ENCODE peak calls at places on chromosomes 12 and 14, in five cellular contexts. K is fibroblast of villous mesenchyme, L is neural progenitor cell, W is dorsolateral prefrontal cortex, E is breast epithelium. U is an unnamed sample.

GRCh38 chr14:32102152-32102787 is 25.2 kb downstream of the ARHGAP5 start:
- DNase-seq in K (no peak), L (no peak), W (no peak), E (no peak), U (no peak)

GRCh38 chr14:24095196-24096068 is 1.3 kb downstream of the PCK2 start:
- DNase-seq in K (peak), L (peak), W (no peak), E (no peak), U (no peak)

GRCh38 chr12:70043490-70044138 is 199.6 kb upstream of the CNOT2 start:
- DNase-seq in K (no peak), L (no peak), W (no peak), E (no peak), U (no peak)

GRCh38 chr12:5335059-5335458 is 96.8 kb upstream of the NTF3 start:
- DNase-seq in K (no peak), L (no peak), W (no peak), E (no peak), U (no peak)

GRCh38 chr12:89103831-89104230 is 248.5 kb downstream of the DUSP6 start:
- DNase-seq in K (no peak), L (no peak), W (no peak), E (no peak), U (no peak)

GRCh38 chr12:69105101-69105613 is 134.2 kb upstream of the CPSF6 start:
- DNase-seq in K (no peak), L (peak), W (no peak), E (no peak), U (no peak)

GRCh38 chr14:67665886-67666285 is 8.5 kb downstream of the VTI1B start:
- DNase-seq in K (peak), L (no peak), W (no peak), E (no peak), U (no peak)

GRCh38 chr12:124745468-124745890 is 118.2 kb downstream of the SCARB1 start:
- DNase-seq in K (no peak), L (no peak), W (no peak), E (no peak), U (no peak)

GRCh38 chr14:75333523-75334190 is 55.0 kb downstream of the FOS start:
- DNase-seq in K (no peak), L (no peak), W (no peak), E (no peak), U (no peak)

GRCh38 chr12:28629691-28630090 is 439.4 kb downstream of the CCDC91 start:
- DNase-seq in K (no peak), L (no peak), W (no peak), E (no peak), U (no peak)

GRCh38 chr12:131827961-131828534 is at the start of gene MMP17:
- DNase-seq in K (peak), L (peak), W (peak), E (no peak), U (no peak)

GRCh38 chr12:480831-481230 is 21.1 kb downstream of the B4GALNT3 start:
- DNase-seq in K (no peak), L (no peak), W (peak), E (no peak), U (peak)

DNA sequence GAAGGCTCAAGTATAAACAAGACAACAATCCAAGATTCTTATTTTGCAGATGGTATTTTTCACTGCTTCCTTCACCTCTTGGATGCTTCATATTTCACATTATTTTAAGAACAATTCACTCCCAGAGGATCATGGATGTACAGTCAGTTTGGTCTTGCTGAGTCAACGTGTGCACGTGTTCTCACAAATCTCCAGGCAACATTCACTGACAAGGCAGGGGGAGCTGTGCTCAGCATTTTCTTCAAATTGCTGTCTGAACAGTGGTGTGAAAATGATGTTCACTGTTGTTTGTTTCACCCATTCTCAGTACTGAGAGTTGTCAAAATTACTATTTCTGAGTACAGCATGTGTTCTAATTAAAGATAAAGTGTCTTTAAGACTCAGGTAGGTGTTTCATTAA is 118.3 kb upstream of the SLC38A4 start:
- DNase-seq in K (peak), L (no peak), W (no peak), E (no peak), U (no peak)
- TF ChIP-seq CTCF in K (peak), L (peak), W (no peak), E (no peak), U (no peak)

GRCh38 chr12:7628401-7628961 is 37.2 kb downstream of the APOBEC1 start:
- DNase-seq in K (no peak), L (peak), W (no peak), E (no peak), U (no peak)
- H3K4me3 ChIP-seq in K (peak), L (peak), W (no peak), E (no peak), U (no peak)

DNA sequence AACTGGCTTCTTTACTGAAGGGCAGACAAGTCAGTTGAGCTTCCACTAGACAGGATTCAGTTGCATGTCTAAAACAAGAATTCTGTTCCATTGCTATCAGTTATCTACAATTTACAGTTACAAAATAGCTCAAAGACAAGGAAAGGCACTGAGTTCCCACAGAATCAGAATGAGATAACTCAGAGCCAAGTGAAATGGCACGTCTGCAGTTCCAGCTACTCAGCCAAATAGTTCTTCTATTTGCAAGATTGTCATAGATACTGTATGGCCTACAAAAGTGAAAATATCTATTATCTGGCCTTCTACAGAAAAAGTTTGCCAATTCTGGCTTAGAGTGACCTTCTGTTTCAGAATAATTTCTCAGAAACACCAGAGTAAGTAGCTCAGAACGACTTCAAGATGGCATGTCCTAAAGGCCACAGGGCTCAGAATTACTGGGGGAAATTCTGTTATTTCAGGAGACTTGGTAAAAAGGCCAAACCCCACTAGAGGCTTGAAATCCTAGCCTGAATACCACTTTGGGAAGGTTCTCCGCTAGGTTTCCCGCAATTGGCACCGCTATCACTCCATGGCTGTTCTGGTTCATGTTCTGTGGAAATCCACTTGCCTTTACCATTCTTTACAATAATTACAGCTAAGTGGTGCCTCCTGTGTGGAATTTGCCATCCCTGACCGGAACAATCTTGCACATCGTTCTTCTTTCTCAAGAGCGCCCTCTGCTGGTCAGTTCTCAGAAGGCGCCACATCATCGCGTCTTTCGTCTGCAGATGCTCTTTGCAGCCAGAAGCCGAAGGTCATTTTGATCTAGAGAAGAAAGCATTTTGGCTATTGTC is 10.6 kb upstream of the RTRAF start:
- DNase-seq in K (peak), L (peak), W (peak), E (peak), U (no peak)
- TF ChIP-seq CTCF in K (peak), L (peak), W (peak), E (peak), U (peak)

GRCh38 chr12:78146365-78146772 is 315.7 kb downstream of the NAV3 start:
- DNase-seq in K (peak), L (peak), W (no peak), E (no peak), U (no peak)

GRCh38 chr12:78149459-78149858 is 318.8 kb downstream of the NAV3 start:
- DNase-seq in K (no peak), L (no peak), W (peak), E (no peak), U (no peak)

DNA sequence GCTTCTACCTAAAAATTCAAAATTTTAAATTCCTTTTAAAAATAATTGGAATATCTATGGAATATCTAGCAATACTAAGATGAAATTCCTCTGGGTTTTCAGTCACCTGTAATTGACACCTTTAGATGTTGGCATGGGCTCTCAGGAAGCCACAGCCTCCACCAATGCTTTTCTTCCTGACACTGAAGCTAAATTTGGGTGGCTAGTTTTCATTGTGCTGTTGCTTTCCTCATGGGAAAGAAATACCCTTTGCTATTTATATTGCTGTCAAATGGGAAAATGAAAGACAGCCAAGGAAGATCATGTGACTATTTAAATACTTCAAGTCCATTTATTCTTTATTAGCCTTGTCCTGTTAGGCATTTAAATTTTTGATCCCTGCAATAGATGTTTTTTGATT is 313.0 kb downstream of the NAV3 start:
- DNase-seq in K (no peak), L (no peak), W (no peak), E (no peak), U (no peak)
- H3K4me3 ChIP-seq in K (no peak), L (no peak), W (no peak), E (no peak), U (no peak)

GRCh38 chr14:59017285-59017965 is 171.0 kb upstream of the DAAM1 start:
- DNase-seq in K (peak), L (no peak), W (no peak), E (no peak), U (no peak)

GRCh38 chr14:59018460-59018859 is 170.0 kb upstream of the DAAM1 start:
- DNase-seq in K (no peak), L (no peak), W (no peak), E (no peak), U (no peak)

GRCh38 chr14:59022144-59022543 is 166.3 kb upstream of the DAAM1 start:
- DNase-seq in K (no peak), L (no peak), W (no peak), E (no peak), U (no peak)

GRCh38 chr14:59018978-59019377 is 169.5 kb upstream of the DAAM1 start:
- DNase-seq in K (peak), L (peak), W (no peak), E (no peak), U (no peak)

GRCh38 chr14:59020382-59020781 is 168.1 kb upstream of the DAAM1 start:
- DNase-seq in K (peak), L (peak), W (no peak), E (no peak), U (no peak)
- TF ChIP-seq CTCF in K (peak), L (peak), W (no peak), E (no peak), U (no peak)

GRCh38 chr14:94292872-94293577 is at the start of gene SERPINA10:
- DNase-seq in K (no peak), L (no peak), W (no peak), E (no peak), U (no peak)
- H3K4me3 ChIP-seq in K (no peak), L (no peak), W (no peak), E (no peak), U (no peak)

U was measured in ascending aorta.